ENCODE peak calls at places on chromosomes 5 and 9, in nine cellular contexts. V is heart right ventricle, J is BE2C, T is IMR-90, O is GM23248, L is esophagus squamous epithelium, F is mammary epithelial cell, N is K562, A is NT2/D1. D is an unnamed sample.

GRCh38 chr9:99040911-99041582 is 63.9 kb upstream of the TGFBR1 start:
- DNase-seq in V (no peak), J (no peak), T (peak; percentile 87), O (peak; percentile 91), L (no peak), F (peak; percentile 30), N (no peak), A (peak; percentile 18), D (no peak)

GRCh38 chr5:34991486-34992238 is 56.1 kb downstream of the AGXT2 start:
- DNase-seq in V (no peak), J (no peak), T (peak; percentile 61), O (peak; percentile 5), L (no peak), F (peak; percentile 16), N (peak; percentile 12), A (no peak), D (no peak)

GRCh38 chr9:135105211-135105745 is 17.8 kb downstream of the OLFM1 start:
- DNase-seq in V (no peak), J (no peak), T (no peak), O (no peak), L (no peak), F (no peak), N (no peak), A (no peak), D (no peak)

GRCh38 chr5:28281381-28281780 is 1243.0 kb upstream of the CDH9 start:
- DNase-seq in V (no peak), J (no peak), T (no peak), O (no peak), L (no peak), F (peak; percentile 21), N (no peak), A (no peak), D (no peak)

GRCh38 chr5:156356238-156356637 is 29.3 kb downstream of the SGCD start:
- DNase-seq in V (no peak), J (no peak), T (peak; percentile 94), O (peak; percentile 58), L (no peak), F (no peak), N (no peak), A (no peak), D (no peak)

GRCh38 chr5:15238006-15238405 is 262.0 kb upstream of the FBXL7 start:
- DNase-seq in V (no peak), J (no peak), T (no peak), O (no peak), L (no peak), F (no peak), N (no peak), A (no peak), D (no peak)

GRCh38 chr5:1524481-1524798 is 680 bp upstream of the LPCAT1 start:
- DNase-seq in V (no peak), J (no peak), T (no peak), O (peak; percentile 22), L (no peak), F (no peak), N (no peak), A (no peak), D (no peak)

GRCh38 chr5:92513067-92513466 is 1068.0 kb downstream of the NR2F1-AS1 start:
- DNase-seq in V (no peak), J (no peak), T (peak; percentile 2), O (peak; percentile 37), L (no peak), F (peak; percentile 89), N (no peak), A (no peak), D (no peak)

GRCh38 chr5:13990896-13991295 is 46.4 kb upstream of the DNAH5 start:
- DNase-seq in V (no peak), J (no peak), T (no peak), O (no peak), L (no peak), F (peak; percentile 52), N (no peak), A (no peak), D (no peak)

GRCh38 chr5:76542887-76543690 is 80.1 kb downstream of the F2RL2 start:
- DNase-seq in V (no peak), J (no peak), T (peak; percentile 18), O (no peak), L (no peak), F (no peak), N (peak; percentile 73), A (no peak), D (peak; percentile 80)

GRCh38 chr5:39022151-39022550 is 52.0 kb downstream of the RICTOR start:
- DNase-seq in V (no peak), J (no peak), T (no peak), O (no peak), L (no peak), F (no peak), N (no peak), A (no peak), D (no peak)

GRCh38 chr9:99778308-99778707 is 43.4 kb upstream of the NR4A3 start:
- DNase-seq in V (no peak), J (no peak), T (peak; percentile 89), O (peak; percentile 96), L (no peak), F (peak; percentile 78), N (peak; percentile 7), A (no peak), D (no peak)

GRCh38 chr5:166713281-166713680 is 1578.2 kb upstream of the WWC1 start:
- DNase-seq in V (no peak), J (no peak), T (no peak), O (no peak), L (no peak), F (no peak), N (no peak), A (no peak), D (no peak)

GRCh38 chr9:129838707-129839259 is 3.5 kb downstream of the USP20 start:
- DNase-seq in V (no peak), J (no peak), T (peak; percentile 91), O (peak; percentile 96), L (no peak), F (peak; percentile 50), N (peak; percentile 89), A (no peak), D (no peak)

GRCh38 chr5:64869419-64869818 is 100.7 kb downstream of the CWC27 start:
- DNase-seq in V (no peak), J (no peak), T (peak; percentile 88), O (peak; percentile 85), L (no peak), F (peak; percentile 57), N (peak; percentile 22), A (no peak), D (no peak)

GRCh38 chr5:57002959-57003485 is 51.1 kb upstream of the MIER3 start:
- DNase-seq in V (no peak), J (no peak), T (no peak), O (no peak), L (no peak), F (no peak), N (no peak), A (no peak), D (no peak)

GRCh38 chr5:124825250-124825982 is 79.0 kb upstream of the ZNF608 start:
- DNase-seq in V (no peak), J (no peak), T (no peak), O (no peak), L (no peak), F (no peak), N (no peak), A (no peak), D (no peak)

DNA sequence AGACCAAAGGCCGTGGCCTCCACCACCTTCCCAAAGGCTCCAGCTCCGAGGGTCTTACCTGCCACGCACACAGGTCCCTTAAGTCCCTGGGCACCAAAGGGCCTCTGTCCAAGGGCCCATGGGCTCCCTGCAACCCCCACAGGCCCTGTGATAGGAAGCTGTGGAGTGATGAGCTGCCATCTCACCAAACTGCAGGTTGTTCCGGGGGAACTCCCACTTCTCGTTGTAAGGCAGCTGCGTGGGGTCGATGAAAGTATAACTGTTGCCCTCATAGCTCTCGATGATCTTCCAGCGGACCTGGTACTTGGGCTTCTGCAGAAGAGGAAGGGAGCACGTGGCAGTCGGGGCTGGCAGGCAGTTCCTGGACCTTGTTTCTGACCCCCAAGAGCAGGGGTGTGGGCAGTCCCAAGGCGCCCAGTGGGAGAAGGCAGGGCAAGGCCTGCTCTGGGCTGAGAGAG is 24.8 kb downstream of the CSF1R start:
- DNase-seq in V (no peak), J (no peak), T (no peak), O (no peak), L (no peak), F (no peak), N (no peak), A (no peak), D (no peak)
- H3K4me1 ChIP-seq in V (peaks cover 64% of the 10 kb centered on the region), J (no peaks in the 10 kb centered on the region), T (peaks cover 31% of the 10 kb centered on the region), O (peaks cover 37% of the 10 kb centered on the region), L (peaks cover 10% of the 10 kb centered on the region), F (peaks cover 8% of the 10 kb centered on the region), N (peaks cover 9% of the 10 kb centered on the region), A (peaks cover 7% of the 10 kb centered on the region), D (no peaks in the 10 kb centered on the region)

GRCh38 chr5:146805099-146805498 is 73.5 kb downstream of the PPP2R2B start:
- DNase-seq in V (no peak), J (no peak), T (no peak), O (peak; percentile 31), L (no peak), F (peak; percentile 52), N (no peak), A (no peak), D (no peak)
- H3K4me1 ChIP-seq in V (no peaks in the 10 kb centered on the region), J (peaks cover 11% of the 10 kb centered on the region), T (no peaks in the 10 kb centered on the region), O (no peaks in the 10 kb centered on the region), L (no peaks in the 10 kb centered on the region), F (no peaks in the 10 kb centered on the region), N (no peaks in the 10 kb centered on the region), A (no peaks in the 10 kb centered on the region), D (no peaks in the 10 kb centered on the region)

GRCh38 chr5:131296213-131296672 is 32.4 kb downstream of the CDC42SE2 start:
- DNase-seq in V (no peak), J (no peak), T (no peak), O (no peak), L (no peak), F (no peak), N (no peak), A (no peak), D (no peak)
- H3K4me1 ChIP-seq in V (peaks cover 29% of the 10 kb centered on the region), J (peaks cover 6% of the 10 kb centered on the region), T (no peaks in the 10 kb centered on the region), O (no peaks in the 10 kb centered on the region), L (no peaks in the 10 kb centered on the region), F (no peaks in the 10 kb centered on the region), N (no peaks in the 10 kb centered on the region), A (no peaks in the 10 kb centered on the region), D (peaks cover 88% of the 10 kb centered on the region)

GRCh38 chr9:131407717-131408195 is 13.9 kb downstream of the PRRC2B start:
- DNase-seq in V (peak; percentile 30), J (no peak), T (no peak), O (peak; percentile 67), L (no peak), F (peak; percentile 73), N (peak; percentile 53), A (peak; percentile 47), D (peak; percentile 75)
- H3K4me1 ChIP-seq in V (peaks cover 96% of the 10 kb centered on the region), J (peaks cover 29% of the 10 kb centered on the region), T (peaks cover 45% of the 10 kb centered on the region), O (peaks cover 77% of the 10 kb centered on the region), L (peaks cover 100% of the 10 kb centered on the region), F (peaks cover 60% of the 10 kb centered on the region), N (peaks cover 37% of the 10 kb centered on the region), A (peaks cover 35% of the 10 kb centered on the region), D (peaks cover 94% of the 10 kb centered on the region)

D was measured in CD8-positive, alpha-beta memory T cell.